ENCODE peak calls at places on chromosomes 6 and 20, in five cellular contexts. B, V, P, H and I are unnamed samples.

GRCh38 chr6:72728706-72729343 is 107.0 kb downstream of the KCNQ5 start:
- DNase-seq in B (no peak), V (no peak), P (no peak), H (no peak), I (no peak)

GRCh38 chr6:37493047-37493995 is 6.4 kb downstream of the CCDC167 start:
- DNase-seq in B (no peak), V (no peak), P (no peak), H (no peak), I (no peak)

GRCh38 chr6:140782941-140783340 is 1349.8 kb upstream of the GJE1 start:
- DNase-seq in B (no peak), V (no peak), P (no peak), H (no peak), I (no peak)

GRCh38 chr6:15763364-15763763 is 100.5 kb upstream of the DTNBP1 start:
- DNase-seq in B (no peak), V (no peak), P (no peak), H (no peak), I (no peak)

GRCh38 chr20:17620371-17621228 is 50.7 kb downstream of the DSTN start:
- DNase-seq in B (peak), V (no peak), P (peak), H (no peak), I (no peak)

GRCh38 chr6:35146453-35146852 is 5.3 kb upstream of the TCP11 start:
- DNase-seq in B (no peak), V (peak), P (no peak), H (no peak), I (no peak)

GRCh38 chr20:47196091-47197081 is 160.1 kb downstream of the ZMYND8 start:
- DNase-seq in B (peak), V (peak), P (peak), H (peak), I (peak)

GRCh38 chr20:34636648-34637047 is 40.2 kb downstream of the PIGU start:
- DNase-seq in B (no peak), V (no peak), P (no peak), H (no peak), I (no peak)

DNA sequence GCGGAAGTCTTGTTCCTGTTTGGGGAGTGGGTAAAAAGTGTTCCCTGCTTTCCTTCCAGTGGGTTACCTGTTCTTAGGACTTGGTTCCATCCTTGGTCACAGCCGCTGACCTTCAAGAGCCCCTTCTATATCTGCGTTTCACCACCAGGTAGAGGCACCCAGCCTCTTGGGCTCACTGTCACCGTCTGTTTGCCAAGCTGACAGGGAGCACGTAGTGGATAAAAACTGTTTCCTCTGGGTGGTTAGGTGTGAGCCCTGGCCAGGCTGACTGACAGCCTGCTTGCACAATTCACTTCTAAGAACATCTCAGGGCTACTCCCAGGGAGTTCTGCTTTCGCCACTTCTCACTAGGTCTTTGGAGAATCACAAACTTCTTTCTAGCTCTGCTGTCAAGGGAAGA is 1.8 kb upstream of the JPH2 start:
- DNase-seq in B (no peak), V (no peak), P (no peak), H (no peak), I (no peak)
- TF ChIP-seq POLR2A in B (no peak), V (no peak), P (no peak), H (no peak), I (no peak)

GRCh38 chr6:6714498-6715360 is 126.2 kb downstream of the LY86 start:
- DNase-seq in B (no peak), V (no peak), P (no peak), H (no peak), I (no peak)

GRCh38 chr6:6711832-6712231 is 123.3 kb downstream of the LY86 start:
- DNase-seq in B (no peak), V (no peak), P (no peak), H (no peak), I (no peak)

GRCh38 chr6:6712979-6713514 is 124.5 kb downstream of the LY86 start:
- DNase-seq in B (no peak), V (no peak), P (no peak), H (no peak), I (no peak)

GRCh38 chr6:6713660-6714446 is 125.3 kb downstream of the LY86 start:
- DNase-seq in B (no peak), V (peak), P (no peak), H (no peak), I (no peak)

GRCh38 chr6:6712258-6712978 is 123.9 kb downstream of the LY86 start:
- DNase-seq in B (no peak), V (peak), P (no peak), H (no peak), I (no peak)
- TF ChIP-seq POLR2A in B (no peak), V (no peak), P (no peak), H (no peak), I (no peak)

DNA sequence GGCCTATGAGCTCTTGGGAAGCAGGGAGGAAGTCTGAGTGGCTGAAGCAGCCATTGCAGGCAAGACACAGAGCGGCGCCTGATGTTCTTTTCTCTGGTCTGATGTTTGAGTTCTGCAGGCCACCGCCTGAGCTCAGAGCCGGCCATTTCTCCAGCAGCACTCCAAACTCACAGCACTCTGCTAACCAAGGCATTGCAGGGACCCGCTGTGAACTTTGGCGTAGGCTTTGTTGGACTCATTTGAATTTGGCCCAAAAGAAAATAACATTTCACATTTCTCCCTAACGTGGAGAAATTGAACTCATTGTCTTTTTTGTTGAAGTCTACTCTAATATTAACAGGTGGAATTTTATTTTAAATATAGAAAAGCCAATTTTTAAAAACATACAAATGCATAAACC is 336.1 kb downstream of the FARS2 start:
- DNase-seq in B (no peak), V (no peak), P (no peak), H (no peak), I (no peak)
- TF ChIP-seq POLR2A in B (no peak), V (no peak), P (no peak), H (no peak), I (no peak)

GRCh38 chr6:110858016-110858415 is 16.6 kb upstream of the AMD1 start:
- DNase-seq in B (no peak), V (no peak), P (no peak), H (no peak), I (no peak)
- TF ChIP-seq POLR2A in B (no peak), V (no peak), P (no peak), H (no peak), I (no peak)

DNA sequence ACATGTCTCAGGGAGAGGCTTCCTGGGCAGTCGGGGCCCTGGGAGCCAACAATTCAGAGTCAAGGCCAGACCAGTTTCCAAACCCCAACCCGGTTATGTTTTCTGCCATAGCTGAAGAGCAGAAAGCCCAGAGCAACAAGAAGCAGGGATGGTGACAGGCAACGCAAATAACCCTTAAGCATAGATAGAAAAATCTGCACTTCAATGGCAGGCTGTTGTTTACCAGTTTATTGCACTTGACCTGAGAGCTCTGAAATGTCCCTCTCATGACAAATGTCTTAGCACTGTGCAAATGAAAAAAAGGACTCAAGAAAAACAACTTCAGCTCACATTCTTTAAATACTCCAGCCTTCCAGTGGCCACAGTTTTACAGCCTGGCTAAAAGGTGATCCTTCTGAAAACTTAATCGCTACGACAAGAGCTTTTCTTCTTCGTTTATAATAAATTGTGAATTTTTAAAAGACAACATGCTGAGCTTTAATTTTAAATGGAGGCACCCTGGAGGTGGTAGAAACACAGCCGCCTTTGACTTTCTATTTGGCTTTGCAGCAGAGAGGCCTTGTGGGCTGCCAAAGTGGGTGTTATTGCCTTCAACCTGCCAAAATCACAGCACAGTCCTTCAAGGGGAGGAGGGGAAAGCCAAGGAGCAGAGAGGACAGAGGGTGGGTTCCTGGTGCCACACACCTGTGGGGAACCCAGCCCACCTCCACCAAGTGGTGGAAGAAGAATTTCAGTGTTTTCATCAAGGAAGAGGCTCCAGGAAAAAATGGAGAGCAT is 289.5 kb upstream of the CDYL start:
- DNase-seq in B (no peak), V (no peak), P (no peak), H (no peak), I (no peak)
- TF ChIP-seq POLR2A in B (no peak), V (no peak), P (no peak), H (no peak), I (no peak)

GRCh38 chr6:33673847-33674246 is 37.7 kb downstream of the UQCC2 start:
- DNase-seq in B (no peak), V (no peak), P (no peak), H (no peak), I (no peak)

GRCh38 chr6:33670971-33671370 is 40.5 kb downstream of the UQCC2 start:
- DNase-seq in B (no peak), V (no peak), P (no peak), H (no peak), I (no peak)

GRCh38 chr6:33670086-33670660 is 41.3 kb downstream of the UQCC2 start:
- DNase-seq in B (no peak), V (no peak), P (no peak), H (no peak), I (no peak)

GRCh38 chr6:33671381-33672072 is 40.0 kb downstream of the UQCC2 start:
- DNase-seq in B (no peak), V (peak), P (no peak), H (no peak), I (no peak)

DNA sequence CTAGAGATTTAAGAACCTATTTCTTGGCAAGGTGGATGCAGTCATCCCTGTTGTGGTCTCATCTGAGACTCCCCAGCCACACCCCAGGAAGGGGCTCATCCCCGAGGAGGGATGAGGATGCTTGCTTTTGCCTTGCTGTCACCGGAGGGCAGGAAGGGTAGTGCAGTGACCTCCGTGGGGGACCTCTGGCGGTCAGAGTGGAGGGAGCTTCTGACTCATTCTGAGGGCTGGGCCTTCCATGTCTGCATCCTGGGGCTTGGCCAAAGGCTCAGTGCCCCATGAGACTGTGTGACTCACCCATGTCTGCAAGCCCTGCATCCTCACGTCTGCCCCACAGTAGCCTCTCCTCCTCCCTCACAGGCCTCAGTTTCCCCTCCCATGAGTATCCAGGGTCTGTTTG is 38.7 kb downstream of the UQCC2 start:
- DNase-seq in B (no peak), V (peak), P (no peak), H (peak), I (no peak)
- TF ChIP-seq POLR2A in B (no peak), V (no peak), P (no peak), H (no peak), I (no peak)